ENCODE peak calls at places on chromosomes 1 and 21, in ten cellular contexts. N, F, A, J, U, L, I, G, C and X are unnamed samples.

GRCh38 chr1:198936371-198937083 is 297.7 kb downstream of the PTPRC start:
- DNase-seq in N (peak), F (no peak), A (no peak), J (peak), U (no peak), L (no peak), I (no peak), G (no peak), C (no peak), X (peak)

GRCh38 chr1:227940791-227941241 is 6.9 kb downstream of the WNT9A start:
- DNase-seq in N (no peak), F (no peak), A (no peak), J (no peak), U (no peak), L (no peak), I (no peak), G (no peak), C (no peak), X (no peak)

GRCh38 chr1:111884772-111885443 is 104.6 kb downstream of the KCND3 start:
- DNase-seq in N (no peak), F (no peak), A (no peak), J (no peak), U (no peak), L (no peak), I (no peak), G (no peak), C (no peak), X (no peak)

GRCh38 chr1:52523376-52523775 is 29.5 kb downstream of the TUT4 start:
- DNase-seq in N (no peak), F (no peak), A (no peak), J (no peak), U (no peak), L (no peak), I (no peak), G (no peak), C (no peak), X (no peak)

GRCh38 chr1:235741294-235741693 is 91.7 kb upstream of the GNG4 start:
- DNase-seq in N (no peak), F (no peak), A (no peak), J (no peak), U (no peak), L (no peak), I (no peak), G (no peak), C (no peak), X (no peak)

GRCh38 chr1:37020653-37021277 is 13.6 kb downstream of the GRIK3 start:
- DNase-seq in N (no peak), F (no peak), A (no peak), J (no peak), U (no peak), L (no peak), I (no peak), G (no peak), C (no peak), X (no peak)

GRCh38 chr1:7538033-7538432 is 233.1 kb upstream of the VAMP3 start:
- DNase-seq in N (no peak), F (no peak), A (no peak), J (no peak), U (no peak), L (no peak), I (no peak), G (peak), C (no peak), X (no peak)

GRCh38 chr1:172322219-172323061 is 98.0 kb upstream of the C1orf105 start:
- DNase-seq in N (no peak), F (peak), A (no peak), J (no peak), U (no peak), L (no peak), I (no peak), G (peak), C (no peak), X (peak)

GRCh38 chr1:205304695-205305070 is 16.9 kb downstream of the NUAK2 start:
- DNase-seq in N (no peak), F (no peak), A (no peak), J (no peak), U (no peak), L (no peak), I (no peak), G (no peak), C (no peak), X (no peak)

GRCh38 chr1:10561955-10562354 is 87.2 kb downstream of the PEX14 start:
- DNase-seq in N (no peak), F (no peak), A (no peak), J (no peak), U (no peak), L (no peak), I (no peak), G (no peak), C (no peak), X (no peak)

GRCh38 chr1:94362466-94363058 is 55.6 kb upstream of the ABCD3 start:
- DNase-seq in N (no peak), F (no peak), A (no peak), J (no peak), U (no peak), L (no peak), I (no peak), G (no peak), C (no peak), X (no peak)

GRCh38 chr1:169363046-169363756 is 4.4 kb downstream of the NME7 start:
- DNase-seq in N (no peak), F (no peak), A (peak), J (no peak), U (no peak), L (no peak), I (no peak), G (peak), C (no peak), X (no peak)

GRCh38 chr1:235408503-235408960 is 41.3 kb downstream of the TBCE start:
- DNase-seq in N (no peak), F (no peak), A (no peak), J (no peak), U (no peak), L (no peak), I (no peak), G (no peak), C (no peak), X (peak)

GRCh38 chr1:196910208-196910607 is 22.4 kb downstream of the CFHR4 start:
- DNase-seq in N (no peak), F (no peak), A (no peak), J (no peak), U (no peak), L (no peak), I (no peak), G (no peak), C (no peak), X (no peak)

GRCh38 chr1:104466068-104466467 is 716.4 kb downstream of the AMY1C start:
- DNase-seq in N (no peak), F (no peak), A (no peak), J (no peak), U (no peak), L (no peak), I (no peak), G (no peak), C (no peak), X (no peak)

GRCh38 chr1:33306561-33307493 is 14.1 kb downstream of the A3GALT2 start:
- DNase-seq in N (no peak), F (no peak), A (no peak), J (no peak), U (no peak), L (no peak), I (no peak), G (no peak), C (no peak), X (no peak)

GRCh38 chr1:107794571-107794970 is 170.4 kb downstream of the VAV3 start:
- DNase-seq in N (no peak), F (no peak), A (no peak), J (no peak), U (no peak), L (no peak), I (no peak), G (no peak), C (no peak), X (no peak)

GRCh38 chr1:46183119-46183842 is 7.0 kb upstream of the P3R3URF start:
- DNase-seq in N (peak), F (peak), A (peak), J (no peak), U (no peak), L (no peak), I (no peak), G (peak), C (no peak), X (peak)

GRCh38 chr21:19908386-19908785 is 1089.8 kb upstream of the NCAM2 start:
- DNase-seq in N (no peak), F (no peak), A (no peak), J (no peak), U (no peak), L (no peak), I (no peak), G (no peak), C (no peak), X (no peak)

GRCh38 chr21:34707876-34708325 is 39.1 kb downstream of the CLIC6 start:
- DNase-seq in N (no peak), F (no peak), A (no peak), J (no peak), U (no peak), L (peak), I (peak), G (no peak), C (no peak), X (no peak)

GRCh38 chr1:23134055-23134454 is 34.6 kb downstream of the LUZP1 start:
- DNase-seq in N (no peak), F (no peak), A (no peak), J (no peak), U (no peak), L (no peak), I (no peak), G (no peak), C (no peak), X (no peak)

GRCh38 chr1:108817016-108817415 is 39.9 kb downstream of the AKNAD1 start:
- DNase-seq in N (peak), F (no peak), A (peak), J (peak), U (peak), L (no peak), I (no peak), G (peak), C (no peak), X (no peak)

GRCh38 chr1:47533176-47534039 is 95.6 kb downstream of the FOXD2 start:
- DNase-seq in N (peak), F (peak), A (no peak), J (peak), U (no peak), L (no peak), I (no peak), G (no peak), C (no peak), X (no peak)

GRCh38 chr1:109083923-109084322 is 6.6 kb upstream of the TMEM167B start:
- DNase-seq in N (peak), F (no peak), A (peak), J (peak), U (peak), L (no peak), I (no peak), G (no peak), C (no peak), X (peak)

GRCh38 chr1:63595435-63595834 is 2.2 kb downstream of the PGM1 start:
- DNase-seq in N (no peak), F (no peak), A (no peak), J (no peak), U (no peak), L (no peak), I (no peak), G (no peak), C (no peak), X (no peak)

GRCh38 chr1:62778208-62778607 is 5.7 kb upstream of the ATG4C start:
- DNase-seq in N (no peak), F (no peak), A (no peak), J (no peak), U (no peak), L (no peak), I (no peak), G (no peak), C (no peak), X (no peak)

GRCh38 chr1:77347646-77348045 is 65.8 kb downstream of the AK5 start:
- DNase-seq in N (no peak), F (no peak), A (no peak), J (peak), U (no peak), L (no peak), I (no peak), G (peak), C (no peak), X (no peak)

GRCh38 chr1:12063141-12064072 is at the start of gene TNFRSF8:
- DNase-seq in N (no peak), F (no peak), A (no peak), J (no peak), U (no peak), L (no peak), I (no peak), G (no peak), C (no peak), X (no peak)

GRCh38 chr1:204623894-204624361 is 61.6 kb downstream of the LRRN2 start:
- DNase-seq in N (no peak), F (no peak), A (no peak), J (no peak), U (no peak), L (peak), I (no peak), G (no peak), C (no peak), X (no peak)

GRCh38 chr1:113095790-113096455 is 22.9 kb downstream of the LRIG2 start:
- DNase-seq in N (peak), F (no peak), A (no peak), J (peak), U (no peak), L (no peak), I (no peak), G (no peak), C (no peak), X (no peak)